ENCODE peak calls at places on chromosomes 6 and 20, in eight cellular contexts. C, F, S, Q, R, Y, I and Z are unnamed samples.

GRCh38 chr6:3455490-3456394 is 1.1 kb downstream of the SLC22A23 start:
- DNase-seq in S (no peak), I (peak; percentile 67), R (peak; percentile 53), C (peak; percentile 39), Y (no peak), F (no peak), Q (peak; percentile 50), Z (peak; percentile 52)

GRCh38 chr6:166633732-166634535 is 6.9 kb upstream of the RPS6KA2 start:
- DNase-seq in S (peak; percentile 69), I (no peak), C (no peak), Y (peak; percentile 70), F (peak; percentile 68), R (no peak), Q (no peak), Z (peak; percentile 25)

GRCh38 chr6:75207211-75207984 is 1.5 kb upstream of the COL12A1 start:
- DNase-seq in F (peak; percentile 69), R (peak; percentile 15), Y (peak; percentile 62), I (peak; percentile 71), S (peak; percentile 42), Q (peak; percentile 57), C (no peak), Z (peak; percentile 73)

GRCh38 chr20:38855356-38855755 is 49.9 kb downstream of the PPP1R16B start:
- DNase-seq in Y (no peak), R (no peak), I (no peak), C (peak; percentile 13), F (no peak), S (peak; percentile 35), Q (no peak), Z (peak; percentile 92)

GRCh38 chr6:35089935-35090505 is 51.1 kb downstream of the TCP11 start:
- DNase-seq in S (peak; percentile 83), C (peak; percentile 70), Q (no peak), I (peak; percentile 42), R (peak; percentile 13), F (peak; percentile 36), Y (peak; percentile 63), Z (peak; percentile 60)

GRCh38 chr20:8132632-8133587 is 844 bp downstream of the PLCB1 start:
- DNase-seq in Y (peak; percentile 53), F (peak; percentile 39), Q (no peak), C (peak; percentile 70), R (no peak), S (no peak), I (no peak), Z (peak; percentile 64)

GRCh38 chr6:21918666-21919065 is 325.1 kb downstream of the SOX4 start:
- DNase-seq in Q (no peak), Y (no peak), I (no peak), R (no peak), S (no peak), C (no peak), F (no peak), Z (no peak)

GRCh38 chr20:49508435-49509199 is 26.1 kb upstream of the KCNB1 start:
- DNase-seq in I (no peak), S (peak; percentile 45), C (peak; percentile 66), F (peak; percentile 45), R (peak; percentile 74), Q (peak; percentile 72), Y (peak; percentile 55), Z (peak; percentile 67)

GRCh38 chr20:62476074-62476838 is 461 bp upstream of the GATA5 start:
- DNase-seq in R (peak; percentile 82), S (no peak), Y (no peak), I (peak; percentile 78), Q (peak; percentile 47), F (no peak), C (no peak), Z (peak; percentile 20)

GRCh38 chr20:33812673-33813462 is 1.7 kb downstream of the CHMP4B start:
- DNase-seq in C (peak; percentile 55), S (no peak), I (no peak), Q (no peak), Y (no peak), R (peak; percentile 33), F (peak; percentile 52), Z (peak; percentile 55)

GRCh38 chr20:47481330-47482216 is 20.1 kb upstream of the NCOA3 start:
- DNase-seq in F (no peak), C (no peak), Y (no peak), R (no peak), S (no peak), I (no peak), Q (no peak), Z (no peak)

GRCh38 chr20:46117704-46118467 is at the start of gene CD40:
- DNase-seq in R (peak; percentile 66), Y (peak; percentile 59), C (no peak), I (peak; percentile 95), Q (peak; percentile 95), S (peak; percentile 23), F (peak; percentile 85), Z (peak; percentile 82)

GRCh38 chr6:131470549-131470948 is 102.5 kb upstream of the ARG1 start:
- DNase-seq in R (no peak), S (no peak), F (no peak), C (no peak), Y (no peak), I (no peak), Q (no peak), Z (peak; percentile 10)

GRCh38 chr20:34437330-34437986 is 74.4 kb downstream of the ITCH start:
- DNase-seq in S (peak; percentile 74), Y (peak; percentile 4), F (peak; percentile 82), I (no peak), R (no peak), Q (no peak), C (peak; percentile 22), Z (peak; percentile 41)

GRCh38 chr6:25016311-25016710 is 80.6 kb upstream of the RIPOR2 start:
- DNase-seq in Y (no peak), S (no peak), Q (no peak), I (no peak), R (no peak), C (peak; percentile 53), F (peak; percentile 57), Z (peak; percentile 45)

GRCh38 chr20:25083141-25083772 is 1.3 kb upstream of the VSX1 start:
- DNase-seq in S (no peak), Y (no peak), Q (no peak), F (no peak), I (peak; percentile 60), C (no peak), R (peak; percentile 45), Z (no peak)

GRCh38 chr6:89977808-89978748 is 83.8 kb downstream of the GJA10 start:
- DNase-seq in I (no peak), R (peak; percentile 54), C (no peak), F (peak; percentile 85), S (peak; percentile 93), Q (no peak), Y (peak; percentile 99), Z (peak; percentile 48)

DNA sequence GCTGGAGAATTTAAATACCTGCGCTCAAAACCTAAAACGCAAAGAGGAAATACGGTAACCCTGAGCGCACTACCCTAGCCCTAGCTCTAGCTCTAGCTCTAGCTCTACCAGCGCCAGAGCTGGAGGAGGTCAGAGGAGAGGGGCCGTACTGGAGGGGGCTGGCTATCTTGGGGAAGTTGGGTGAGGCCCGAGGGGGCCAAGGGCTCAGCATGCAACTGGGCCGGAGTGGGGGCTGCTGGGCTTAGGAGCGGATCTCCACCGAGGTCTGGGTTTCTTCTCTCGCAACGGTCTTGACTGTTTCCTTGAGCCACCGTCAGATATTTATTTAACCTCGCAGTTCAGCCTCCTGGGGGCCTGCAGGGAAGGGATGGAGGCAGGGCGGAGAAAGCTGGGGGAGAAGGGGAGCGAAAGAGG is 91.0 kb downstream of the NCR2 start:
- DNase-seq in S (no peak), I (peak; percentile 72), Q (peak; percentile 72), C (peak; percentile 36), F (peak; percentile 42), R (no peak), Y (no peak), Z (peak; percentile 16)
- H3K27me3 ChIP-seq in S (peaks cover 63% of the 10 kb centered on the region), I (peaks cover 50% of the 10 kb centered on the region), Q (peaks cover 33% of the 10 kb centered on the region), C (peaks cover 35% of the 10 kb centered on the region), F (peaks cover 77% of the 10 kb centered on the region), R (peaks cover 34% of the 10 kb centered on the region), Y (peaks cover 18% of the 10 kb centered on the region), Z (peaks cover 32% of the 10 kb centered on the region)

DNA sequence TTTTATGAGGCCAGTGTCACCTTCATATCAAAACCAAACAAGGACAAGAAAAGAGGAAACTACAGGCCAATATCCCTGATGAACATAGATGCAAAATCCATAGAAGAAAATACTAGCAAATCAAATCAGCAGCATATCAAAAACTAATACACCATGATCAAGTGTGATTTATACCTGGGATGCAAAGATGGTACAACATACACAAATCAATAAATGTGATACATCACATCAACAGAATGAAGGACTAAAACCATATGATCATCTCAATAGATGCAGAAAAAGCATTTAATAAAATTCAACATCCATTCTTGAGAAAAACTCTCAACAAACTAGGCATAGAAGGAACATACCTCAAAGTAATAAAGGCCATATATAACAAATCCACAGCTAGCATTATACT is 8.1 kb upstream of the GINM1 start:
- DNase-seq in I (no peak), Q (no peak), R (no peak), F (no peak), Y (no peak), C (no peak), S (no peak), Z (no peak)
- H3K9ac ChIP-seq in I (no peak overlapping the region), Q (no peak overlapping the region), R (no peak overlapping the region), F (no peak overlapping the region), Y (no peak overlapping the region), C (no peak overlapping the region), S (no peak overlapping the region), Z (no peak overlapping the region)

DNA sequence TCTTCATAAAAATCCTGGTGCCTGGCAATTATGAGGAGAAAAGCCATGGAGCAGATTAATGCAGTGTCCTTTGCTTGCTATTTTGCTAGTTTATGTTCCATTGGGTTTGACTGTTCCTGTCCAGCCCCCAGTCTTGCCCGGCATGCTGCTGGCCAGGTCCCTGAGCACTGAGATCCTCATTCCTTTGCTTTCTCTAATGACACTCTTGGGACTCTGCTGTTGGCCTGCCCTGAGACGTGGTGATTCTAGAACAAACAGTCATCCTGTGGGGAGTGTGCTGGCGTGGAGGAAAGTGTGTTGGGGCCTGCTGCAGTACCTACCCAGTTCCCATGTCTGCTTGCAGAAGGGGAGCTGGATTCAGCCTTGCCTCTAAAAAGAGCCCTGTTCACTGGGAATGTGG is 4.1 kb downstream of the MLN start:
- DNase-seq in C (no peak), S (no peak), Y (no peak), Q (no peak), R (no peak), I (no peak), F (no peak), Z (peak; percentile 38)
- H3K27me3 ChIP-seq in C (peaks cover 35% of the 10 kb centered on the region), S (peaks cover 44% of the 10 kb centered on the region), Y (peaks cover 10% of the 10 kb centered on the region), Q (no peaks in the 10 kb centered on the region), R (no peaks in the 10 kb centered on the region), I (no peaks in the 10 kb centered on the region), F (peaks cover 9% of the 10 kb centered on the region), Z (no peaks in the 10 kb centered on the region)

DNA sequence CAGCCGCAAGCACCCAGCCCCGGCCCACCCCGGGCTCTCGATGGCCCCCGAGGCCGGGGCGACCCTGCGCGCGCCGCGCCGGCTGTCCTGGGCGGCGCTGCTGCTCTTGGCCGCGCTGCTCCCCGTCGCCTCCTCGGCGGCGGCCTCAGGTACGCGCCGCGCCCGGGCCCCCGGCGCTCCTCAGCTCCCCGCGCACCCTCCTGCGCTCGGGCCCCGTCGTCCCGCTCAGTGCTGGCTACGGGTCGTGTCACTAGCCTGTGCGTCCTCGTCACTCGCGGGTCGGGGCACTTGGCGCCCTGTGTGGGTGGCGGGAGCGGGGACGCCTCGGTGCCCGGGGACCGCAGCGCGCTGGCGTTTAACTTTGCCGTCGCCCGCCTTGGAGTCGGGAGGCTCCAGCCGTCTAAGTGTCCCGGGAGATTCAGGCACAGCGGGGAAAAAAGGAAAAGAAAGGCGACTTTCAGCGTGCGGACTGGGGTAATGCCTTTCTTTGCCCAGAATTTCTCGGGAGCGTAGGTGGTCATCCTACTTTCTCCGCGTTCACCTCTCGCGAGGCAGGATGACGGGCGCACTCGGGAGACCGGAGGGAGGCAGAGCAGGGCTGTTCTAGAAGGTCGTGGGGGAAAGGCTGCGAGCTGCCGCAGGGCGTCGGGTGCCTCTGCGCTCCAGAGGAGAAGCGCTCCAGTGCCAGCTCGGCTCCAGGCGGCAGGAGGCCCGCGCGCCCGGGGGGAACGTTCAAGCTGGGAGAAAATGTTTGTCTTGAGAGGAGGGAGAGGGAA is 545 bp downstream of the FNDC1 start:
- DNase-seq in C (peak; percentile 76), F (peak; percentile 30), Y (peak; percentile 21), R (peak; percentile 47), I (peak; percentile 74), S (peak; percentile 14), Q (peak; percentile 90), Z (peak; percentile 84)
- H3K9ac ChIP-seq in C (peak overlapping the region; percentile 5), F (peak overlapping the region; percentile 68), Y (no peak overlapping the region), R (no peak overlapping the region), I (no peak overlapping the region), S (no peak overlapping the region), Q (peak overlapping the region; percentile 54), Z (peak overlapping the region; percentile 64)